ENCODE peak calls at places on chromosomes 4 and X, in eight cellular contexts. One of them, this sample, is unnamed.

GRCh38 chr4:4422856-4423485 is 36.1 kb downstream of the NSG1 start:
- DNase-seq in GM04504: no peak
- DNase-seq in occipital lobe: no peak
- DNase-seq in fibroblast of the aortic adventitia: no peak
- DNase-seq in right cardiac atrium: no peak
- DNase-seq in WTC11: no peak
- DNase-seq in naive thymus-derived CD8-positive, alpha-beta T cell: no peak
- DNase-seq in GM06990: no peak
- DNase-seq in this sample: no peak

GRCh38 chr4:59102311-59102710 is 1992.1 kb upstream of the IGFBP7 start:
- DNase-seq in right cardiac atrium: no peak
- DNase-seq in naive thymus-derived CD8-positive, alpha-beta T cell: no peak
- DNase-seq in fibroblast of the aortic adventitia: no peak
- DNase-seq in occipital lobe: no peak
- DNase-seq in WTC11: no peak
- DNase-seq in GM06990: no peak
- DNase-seq in GM04504: no peak
- DNase-seq in this sample: no peak

GRCh38 chr4:73870260-73870659 is 1.1 kb downstream of the CXCL1 start:
- DNase-seq in occipital lobe: no peak
- DNase-seq in GM04504: no peak
- DNase-seq in fibroblast of the aortic adventitia: peak
- DNase-seq in GM06990: no peak
- DNase-seq in WTC11: no peak
- DNase-seq in naive thymus-derived CD8-positive, alpha-beta T cell: no peak
- DNase-seq in right cardiac atrium: peak
- DNase-seq in this sample: no peak

GRCh38 chrX:30489323-30489722 is 88.2 kb downstream of the TASL start:
- DNase-seq in occipital lobe: no peak
- DNase-seq in right cardiac atrium: no peak
- DNase-seq in WTC11: peak
- DNase-seq in naive thymus-derived CD8-positive, alpha-beta T cell: no peak
- DNase-seq in GM04504: peak
- DNase-seq in GM06990: no peak
- DNase-seq in fibroblast of the aortic adventitia: no peak
- DNase-seq in this sample: no peak

GRCh38 chr4:16617416-16617815 is 281.0 kb downstream of the LDB2 start:
- DNase-seq in WTC11: no peak
- DNase-seq in GM04504: no peak
- DNase-seq in right cardiac atrium: no peak
- DNase-seq in occipital lobe: no peak
- DNase-seq in naive thymus-derived CD8-positive, alpha-beta T cell: no peak
- DNase-seq in fibroblast of the aortic adventitia: peak
- DNase-seq in GM06990: no peak
- DNase-seq in this sample: no peak

GRCh38 chr4:152258804-152259708 is 276.8 kb downstream of the FBXW7 start:
- DNase-seq in occipital lobe: no peak
- DNase-seq in GM06990: no peak
- DNase-seq in right cardiac atrium: no peak
- DNase-seq in fibroblast of the aortic adventitia: peak
- DNase-seq in naive thymus-derived CD8-positive, alpha-beta T cell: no peak
- DNase-seq in GM04504: peak
- DNase-seq in WTC11: no peak
- DNase-seq in this sample: no peak

GRCh38 chrX:96929036-96929435 is 45.3 kb downstream of the RPA4 start:
- DNase-seq in naive thymus-derived CD8-positive, alpha-beta T cell: no peak
- DNase-seq in GM06990: no peak
- DNase-seq in right cardiac atrium: no peak
- DNase-seq in occipital lobe: no peak
- DNase-seq in fibroblast of the aortic adventitia: no peak
- DNase-seq in GM04504: no peak
- DNase-seq in WTC11: no peak
- DNase-seq in this sample: no peak

GRCh38 chr4:144507309-144508101 is 138.5 kb upstream of the HHIP start:
- DNase-seq in WTC11: no peak
- DNase-seq in right cardiac atrium: no peak
- DNase-seq in occipital lobe: no peak
- DNase-seq in GM04504: no peak
- DNase-seq in GM06990: no peak
- DNase-seq in naive thymus-derived CD8-positive, alpha-beta T cell: no peak
- DNase-seq in fibroblast of the aortic adventitia: peak
- DNase-seq in this sample: no peak

GRCh38 chr4:138242830-138243149 is 641 bp upstream of the SLC7A11 start:
- DNase-seq in occipital lobe: no peak
- DNase-seq in right cardiac atrium: no peak
- DNase-seq in GM06990: peak
- DNase-seq in WTC11: no peak
- DNase-seq in fibroblast of the aortic adventitia: no peak
- DNase-seq in naive thymus-derived CD8-positive, alpha-beta T cell: no peak
- DNase-seq in GM04504: no peak
- DNase-seq in this sample: no peak

GRCh38 chr4:57102050-57102564 is 8.1 kb downstream of the IGFBP7 start:
- DNase-seq in occipital lobe: no peak
- DNase-seq in right cardiac atrium: peak
- DNase-seq in fibroblast of the aortic adventitia: peak
- DNase-seq in WTC11: no peak
- DNase-seq in GM06990: no peak
- DNase-seq in GM04504: no peak
- DNase-seq in naive thymus-derived CD8-positive, alpha-beta T cell: no peak
- DNase-seq in this sample: peak

GRCh38 chr4:183356931-183357675 is 34.9 kb upstream of the CLDN24 start:
- DNase-seq in GM06990: no peak
- DNase-seq in occipital lobe: no peak
- DNase-seq in naive thymus-derived CD8-positive, alpha-beta T cell: no peak
- DNase-seq in GM04504: no peak
- DNase-seq in right cardiac atrium: no peak
- DNase-seq in WTC11: no peak
- DNase-seq in fibroblast of the aortic adventitia: no peak
- DNase-seq in this sample: no peak

GRCh38 chr4:114494257-114494803 is 104.3 kb upstream of the UGT8 start:
- DNase-seq in occipital lobe: no peak
- DNase-seq in naive thymus-derived CD8-positive, alpha-beta T cell: no peak
- DNase-seq in GM06990: no peak
- DNase-seq in right cardiac atrium: no peak
- DNase-seq in fibroblast of the aortic adventitia: no peak
- DNase-seq in WTC11: peak
- DNase-seq in GM04504: no peak
- DNase-seq in this sample: no peak

GRCh38 chrX:43581167-43581566 is 74.9 kb upstream of the MAOA start:
- DNase-seq in GM06990: no peak
- DNase-seq in occipital lobe: no peak
- DNase-seq in WTC11: no peak
- DNase-seq in fibroblast of the aortic adventitia: no peak
- DNase-seq in right cardiac atrium: no peak
- DNase-seq in GM04504: no peak
- DNase-seq in naive thymus-derived CD8-positive, alpha-beta T cell: no peak
- DNase-seq in this sample: no peak

This sample was measured in foreskin melanocyte.